ENCODE peak calls at places on chromosomes 16 and 17, in seven cellular contexts. M is HCT116, R is H1, J is K562, I is SK-N-SH, W is GM12878, V is HepG2. T is an unnamed sample.

GRCh38 chr16:30183961-30184429 is 593 bp downstream of the CORO1A start:
- DNase-seq in V (no peak), J (no peak), R (no peak), I (peak), M (no peak), W (peak), T (no peak)

GRCh38 chr17:57927048-57927723 is 28.0 kb downstream of the CUEDC1 start:
- DNase-seq in J (no peak), R (no peak), I (peak), W (no peak), V (no peak), M (no peak), T (peak)

GRCh38 chr16:54507091-54507490 is 220.5 kb upstream of the IRX3 start:
- DNase-seq in V (no peak), M (no peak), J (no peak), I (no peak), R (no peak), W (no peak), T (no peak)

GRCh38 chr17:50136096-50136687 is 6.2 kb upstream of the SAMD14 start:
- DNase-seq in M (no peak), V (no peak), W (no peak), I (no peak), R (no peak), J (no peak), T (no peak)

GRCh38 chr17:55814377-55814776 is 63.5 kb downstream of the PCTP start:
- DNase-seq in W (no peak), R (no peak), M (no peak), I (no peak), J (no peak), V (no peak), T (no peak)

GRCh38 chr17:41334385-41334784 is 16.2 kb downstream of the KRT33A start:
- DNase-seq in R (no peak), J (no peak), V (no peak), I (no peak), W (peak), M (no peak), T (no peak)

GRCh38 chr16:14302031-14302398 is 230.9 kb downstream of the MRTFB start:
- DNase-seq in M (no peak), I (peak), W (no peak), V (peak), J (peak), R (no peak), T (peak)

GRCh38 chr17:1787301-1787902 is 25.5 kb downstream of the SERPINF1 start:
- DNase-seq in V (peak), M (peak), R (no peak), W (no peak), J (no peak), I (peak), T (no peak)

GRCh38 chr16:82625066-82625968 is 1.5 kb upstream of the CDH13 start:
- DNase-seq in V (no peak), W (no peak), M (no peak), R (no peak), I (no peak), J (no peak), T (no peak)
- TF ChIP-seq JUND in V (no peak), W (no peak), M (no peak), R (no peak), I (no peak), J (no peak), T (no peak)

DNA sequence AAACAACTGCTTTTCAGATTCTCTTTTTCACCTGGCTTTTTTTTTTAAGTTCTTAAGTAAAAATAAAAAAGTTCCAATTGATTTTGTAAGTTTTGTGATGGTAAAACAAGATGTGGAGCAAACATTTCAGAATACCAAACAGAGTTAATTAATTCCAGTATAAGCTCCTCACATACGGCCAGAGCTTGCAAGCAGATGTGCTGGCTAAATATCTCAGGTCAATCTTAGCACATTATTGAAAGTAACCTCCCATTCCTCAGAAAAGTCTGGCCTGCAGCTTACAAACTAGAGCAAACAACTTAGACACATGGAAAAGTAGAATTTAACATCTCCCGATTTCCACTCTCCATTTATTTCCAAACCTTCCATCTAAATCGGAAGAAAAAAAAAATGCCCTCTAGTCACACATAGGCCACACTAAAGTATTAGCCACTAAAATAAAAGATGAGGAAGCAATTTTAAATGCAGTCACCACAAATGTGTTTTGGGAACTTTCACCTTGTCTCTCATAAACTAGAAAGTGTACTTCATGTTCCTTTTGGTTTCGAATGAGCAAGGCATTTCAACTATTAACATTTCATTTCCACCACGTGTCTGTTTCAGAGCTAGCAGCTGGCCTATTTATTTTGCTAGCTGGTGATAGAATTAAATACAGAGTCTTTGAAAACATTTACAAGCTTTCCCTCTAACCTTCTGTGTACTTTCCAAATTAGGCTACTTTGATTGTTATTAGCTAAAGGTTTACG is 143.3 kb downstream of the STX8 start:
- DNase-seq in V (no peak), J (no peak), M (no peak), I (no peak), R (no peak), W (peak), T (no peak)
- TF ChIP-seq JUND in V (no peak), J (no peak), M (no peak), I (no peak), R (no peak), W (no peak), T (no peak)

GRCh38 chr17:6347776-6348175 is 87.1 kb downstream of the AIPL1 start:
- DNase-seq in I (no peak), V (no peak), W (no peak), J (no peak), R (no peak), M (no peak), T (no peak)
- TF ChIP-seq JUND in I (no peak), V (no peak), W (no peak), J (no peak), R (no peak), M (no peak), T (no peak)

GRCh38 chr16:62036101-62036806 is at the start of gene CDH8:
- DNase-seq in R (no peak), W (no peak), M (no peak), J (no peak), I (peak), V (no peak), T (peak)

GRCh38 chr16:62035115-62036092 is 834 bp downstream of the CDH8 start:
- DNase-seq in R (peak), W (no peak), J (no peak), M (no peak), I (peak), V (no peak), T (no peak)

GRCh38 chr16:62038225-62038624 is 2.0 kb upstream of the CDH8 start:
- DNase-seq in I (no peak), M (no peak), V (no peak), W (no peak), J (no peak), R (no peak), T (no peak)

GRCh38 chr16:62038646-62039045 is 2.4 kb upstream of the CDH8 start:
- DNase-seq in W (no peak), M (no peak), I (no peak), V (no peak), R (no peak), J (no peak), T (no peak)

DNA sequence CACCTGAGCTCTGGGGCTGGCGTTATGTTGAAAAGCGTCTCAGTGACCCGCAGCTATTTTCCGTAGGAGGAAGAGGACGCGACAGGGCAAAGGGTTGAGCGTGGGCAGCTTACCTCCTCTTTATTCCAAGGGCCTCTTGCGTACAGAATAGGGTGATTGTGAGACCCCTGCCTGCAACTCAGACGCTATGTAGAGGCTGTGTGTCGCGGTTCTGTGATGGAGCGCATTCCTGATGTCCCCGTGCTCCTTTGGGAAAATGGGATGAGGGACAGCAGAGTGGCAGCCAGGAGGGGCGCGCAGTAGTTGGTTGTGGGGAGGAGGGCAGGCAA is 533 bp upstream of the CDH8 start:
- DNase-seq in W (no peak), M (no peak), V (no peak), I (no peak), R (no peak), J (no peak), T (no peak)
- TF ChIP-seq JUND in W (no peak), M (no peak), V (no peak), I (no peak), R (no peak), J (no peak), T (no peak)

GRCh38 chr17:39144414-39144813 is 7.0 kb downstream of the PLXDC1 start:
- DNase-seq in V (no peak), W (no peak), R (no peak), I (no peak), M (no peak), J (no peak), T (no peak)
- TF ChIP-seq JUND in V (no peak), W (no peak), R (no peak), I (no peak), M (no peak), J (no peak), T (no peak)

GRCh38 chr16:48049832-48050231 is 106.0 kb downstream of the ABCC12 start:
- DNase-seq in R (no peak), V (no peak), W (no peak), J (no peak), I (no peak), M (no peak), T (no peak)

GRCh38 chr16:48050871-48051270 is 104.9 kb downstream of the ABCC12 start:
- DNase-seq in J (no peak), R (no peak), V (no peak), W (no peak), I (no peak), M (no peak), T (no peak)

GRCh38 chr16:48047755-48048154 is 108.0 kb downstream of the ABCC12 start:
- DNase-seq in V (no peak), W (no peak), J (no peak), I (no peak), R (no peak), M (no peak), T (no peak)

GRCh38 chr16:48044117-48044516 is 111.7 kb downstream of the ABCC12 start:
- DNase-seq in I (no peak), R (no peak), J (no peak), W (no peak), M (no peak), V (no peak), T (no peak)

DNA sequence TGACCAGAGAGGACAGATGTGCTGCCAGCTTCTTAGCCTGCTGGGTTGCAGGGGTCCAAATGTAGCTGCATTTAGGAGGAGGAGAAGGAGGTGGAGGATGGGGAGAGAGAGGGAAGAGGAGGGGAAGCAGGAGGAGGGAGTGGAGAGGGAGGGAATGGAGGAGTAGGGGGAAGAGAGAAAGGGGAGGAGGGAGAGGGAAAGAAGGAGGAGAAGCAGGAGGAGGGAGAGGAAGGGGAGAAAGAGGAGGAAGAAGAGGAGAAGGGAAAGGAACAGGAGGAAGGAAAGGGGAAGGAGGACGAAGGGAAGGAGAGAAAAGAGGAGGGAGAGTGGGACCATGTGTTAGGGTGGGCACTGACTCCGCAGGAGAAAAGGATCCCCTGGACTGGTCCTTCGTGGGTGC is 108.5 kb downstream of the ABCC12 start:
- DNase-seq in M (no peak), W (no peak), I (no peak), V (no peak), J (no peak), R (no peak), T (no peak)
- TF ChIP-seq JUND in M (no peak), W (no peak), I (no peak), V (no peak), J (no peak), R (no peak), T (no peak)

GRCh38 chr17:59846391-59847165 is 46.2 kb downstream of the TUBD1 start:
- DNase-seq in R (no peak), M (peak), W (peak), V (peak), I (no peak), J (no peak), T (no peak)

GRCh38 chr17:59851431-59852375 is 41.0 kb downstream of the TUBD1 start:
- DNase-seq in I (no peak), J (no peak), V (no peak), W (no peak), M (no peak), R (no peak), T (peak)

GRCh38 chr17:59848385-59848668 is 44.4 kb downstream of the TUBD1 start:
- DNase-seq in M (no peak), I (no peak), R (no peak), J (no peak), W (no peak), V (no peak), T (no peak)

GRCh38 chr17:59845595-59846390 is 47.0 kb downstream of the TUBD1 start:
- DNase-seq in J (peak), I (no peak), W (no peak), V (peak), R (no peak), M (peak), T (peak)

DNA sequence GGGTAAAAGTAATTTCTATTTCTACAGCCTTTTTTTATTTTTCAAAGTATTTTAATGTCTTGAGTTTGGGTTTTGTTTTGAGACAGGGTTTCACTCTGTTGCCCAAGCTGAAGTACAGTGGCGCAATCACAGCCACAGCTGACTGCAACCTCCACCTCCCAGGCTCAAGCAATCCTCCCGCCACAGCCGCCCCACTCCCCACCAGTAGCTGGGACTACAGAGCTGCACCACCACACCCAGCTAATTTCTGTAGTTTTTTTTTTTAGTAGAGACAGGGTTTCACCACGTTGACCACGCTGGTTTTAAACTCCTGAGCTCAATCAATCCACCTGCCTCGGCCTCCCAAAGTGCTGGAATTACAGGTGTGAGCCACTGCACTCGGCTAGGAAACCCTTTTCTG is 44.0 kb downstream of the TUBD1 start:
- DNase-seq in V (peak), I (no peak), J (no peak), M (no peak), R (no peak), W (no peak), T (no peak)
- TF ChIP-seq JUND in V (no peak), I (no peak), J (no peak), M (no peak), R (no peak), W (no peak), T (no peak)

T was measured in T47D.